ENCODE peak calls at places on chromosome 9, in seven cellular contexts. G is Right ventricle myocardium superior; N is T-cell; D is activated effector memory CD4-positive, alpha-beta T cell treated with anti-CD3 and anti-CD28 coated beads, Interleukin-2, amount 50 U/mL, for 16 hours; E is SK-MEL-5; X is AG08396; A is HT1080. I is an unnamed sample.

GRCh38 chr9:3650994-3651622 is 125.3 kb upstream of the RFX3 start:
- DNase-seq in G (no peak), N (no peak), D (no peak), E (no peak), X (no peak), A (no peak), I (no peak)

GRCh38 chr9:126700903-126701819 is 87.4 kb downstream of the LMX1B start:
- DNase-seq in G (no peak), N (no peak), D (peak; percentile 22), E (no peak), X (no peak), A (no peak), I (no peak)

GRCh38 chr9:14838701-14839100 is 71.5 kb downstream of the FREM1 start:
- DNase-seq in G (no peak), N (no peak), D (no peak), E (no peak), X (no peak), A (no peak), I (no peak)

GRCh38 chr9:131982683-131983239 is 96.9 kb downstream of the MED27 start:
- DNase-seq in G (no peak), N (no peak), D (no peak), E (no peak), X (no peak), A (peak; percentile 44), I (peak; percentile 39)

GRCh38 chr9:69044226-69045219 is 9.0 kb downstream of the FXN start:
- DNase-seq in G (no peak), N (no peak), D (no peak), E (no peak), X (no peak), A (peak; percentile 79), I (no peak)

GRCh38 chr9:33117306-33117705 is 40.8 kb upstream of the SMU1 start:
- DNase-seq in G (no peak), N (no peak), D (peak; percentile 14), E (peak; percentile 69), X (peak; percentile 47), A (peak; percentile 32), I (no peak)

GRCh38 chr9:33223696-33224095 is 16.3 kb upstream of the SPINK4 start:
- DNase-seq in G (no peak), N (no peak), D (peak; percentile 2), E (peak; percentile 43), X (no peak), A (no peak), I (no peak)

GRCh38 chr9:8845376-8845775 is 1045.8 kb upstream of the DMAC1 start:
- DNase-seq in G (peak; percentile 47), N (no peak), D (no peak), E (no peak), X (no peak), A (no peak), I (no peak)

GRCh38 chr9:80522465-80522864 is 950.7 kb downstream of the TLE4 start:
- DNase-seq in G (no peak), N (no peak), D (no peak), E (no peak), X (no peak), A (no peak), I (no peak)

I was measured in A673.